ENCODE peak calls at places on chromosomes 5 and 9, in eight cellular contexts. H, U, V, A, Z, I, W and T are unnamed samples. For H3K9me3, the result is how much of the 10 kb centered on the place peaks cover.

GRCh38 chr5:153678617-153679329 is 188.3 kb downstream of the GRIA1 start:
- DNase-seq in H (no peak), U (no peak), V (no peak), A (no peak), Z (peak), I (no peak), W (no peak), T (no peak)

GRCh38 chr5:174972291-174972690 is 247.9 kb downstream of the MSX2 start:
- DNase-seq in H (no peak), U (no peak), V (no peak), A (peak), Z (no peak), I (no peak), W (no peak), T (no peak)

GRCh38 chr5:72633649-72634048 is 126.4 kb upstream of the ZNF366 start:
- DNase-seq in H (no peak), U (no peak), V (peak), A (no peak), Z (no peak), I (no peak), W (no peak), T (no peak)

GRCh38 chr9:132997591-132997990 is 19.1 kb downstream of the GFI1B start:
- DNase-seq in H (no peak), U (no peak), V (peak), A (no peak), Z (no peak), I (no peak), W (no peak), T (no peak)

GRCh38 chr5:136279314-136279713 is 86.0 kb downstream of the TRPC7 start:
- DNase-seq in H (no peak), U (no peak), V (no peak), A (no peak), Z (no peak), I (no peak), W (no peak), T (no peak)

GRCh38 chr5:139190125-139190524 is 8.0 kb downstream of the SIL1 start:
- DNase-seq in H (no peak), U (no peak), V (peak), A (no peak), Z (no peak), I (no peak), W (no peak), T (no peak)

GRCh38 chr9:130311774-130312140 is 46.2 kb downstream of the HMCN2 start:
- DNase-seq in H (no peak), U (no peak), V (no peak), A (no peak), Z (no peak), I (no peak), W (peak), T (no peak)

GRCh38 chr9:19230356-19231125 is at the start of gene DENND4C:
- DNase-seq in H (peak), U (peak), V (peak), A (peak), Z (peak), I (peak), W (peak), T (peak)

GRCh38 chr5:58999804-59000595 is 417.1 kb downstream of the RAB3C start:
- DNase-seq in H (peak), U (no peak), V (no peak), A (no peak), Z (no peak), I (peak), W (no peak), T (no peak)

GRCh38 chr9:90141723-90142122 is 500.9 kb downstream of the DIRAS2 start:
- DNase-seq in H (no peak), U (no peak), V (peak), A (no peak), Z (no peak), I (peak), W (no peak), T (no peak)

GRCh38 chr5:125461641-125462072 is 715.2 kb upstream of the ZNF608 start:
- DNase-seq in H (no peak), U (no peak), V (peak), A (no peak), Z (no peak), I (no peak), W (no peak), T (no peak)

GRCh38 chr5:4258170-4258569 is 662.5 kb downstream of the IRX1 start:
- DNase-seq in H (no peak), U (no peak), V (no peak), A (no peak), Z (no peak), I (no peak), W (no peak), T (no peak)

GRCh38 chr9:135647897-135648296 is 8.6 kb upstream of the GLT6D1 start:
- DNase-seq in H (peak), U (no peak), V (no peak), A (no peak), Z (no peak), I (peak), W (no peak), T (no peak)

GRCh38 chr9:129267141-129267540 is 89.1 kb upstream of the IER5L start:
- DNase-seq in H (no peak), U (no peak), V (no peak), A (no peak), Z (no peak), I (no peak), W (no peak), T (no peak)

GRCh38 chr5:90747175-90747574 is 188.6 kb downstream of the ADGRV1 start:
- DNase-seq in H (no peak), U (no peak), V (no peak), A (no peak), Z (no peak), I (no peak), W (no peak), T (no peak)

GRCh38 chr9:71587576-71588362 is 180.5 kb downstream of the CEMIP2 start:
- DNase-seq in H (no peak), U (no peak), V (peak), A (peak), Z (no peak), I (no peak), W (no peak), T (no peak)

GRCh38 chr9:129225815-129226214 is 47.8 kb upstream of the IER5L start:
- DNase-seq in H (peak), U (peak), V (peak), A (peak), Z (peak), I (peak), W (peak), T (no peak)

GRCh38 chr9:14251146-14252071 is 62.5 kb downstream of the NFIB start:
- DNase-seq in H (no peak), U (peak), V (peak), A (peak), Z (peak), I (peak), W (peak), T (no peak)

GRCh38 chr9:15469406-15469805 is 41.4 kb downstream of the PSIP1 start:
- DNase-seq in H (no peak), U (no peak), V (no peak), A (no peak), Z (no peak), I (no peak), W (no peak), T (no peak)

GRCh38 chr9:89078860-89079259 is 87.6 kb downstream of the S1PR3 start:
- DNase-seq in H (no peak), U (no peak), V (peak), A (no peak), Z (no peak), I (no peak), W (no peak), T (no peak)

GRCh38 chr9:124399323-124399962 is 15.8 kb downstream of the PSMB7 start:
- DNase-seq in H (peak), U (no peak), V (peak), A (no peak), Z (peak), I (peak), W (peak), T (no peak)

GRCh38 chr5:98050583-98050982 is 722.9 kb upstream of the RGMB start:
- DNase-seq in H (no peak), U (no peak), V (peak), A (no peak), Z (no peak), I (no peak), W (no peak), T (no peak)

GRCh38 chr9:19050637-19051591 is 1.7 kb downstream of the RRAGA start:
- DNase-seq in H (no peak), U (no peak), V (no peak), A (no peak), Z (no peak), I (no peak), W (no peak), T (no peak)

GRCh38 chr5:16776611-16777251 is 159.4 kb downstream of the MYO10 start:
- DNase-seq in H (peak), U (no peak), V (no peak), A (no peak), Z (peak), I (peak), W (no peak), T (no peak)

GRCh38 chr5:53322257-53322656 is 158.2 kb upstream of the FST start:
- DNase-seq in H (no peak), U (no peak), V (no peak), A (no peak), Z (no peak), I (no peak), W (no peak), T (no peak)

GRCh38 chr5:154478224-154478565 is at the start of gene HAND1:
- DNase-seq in H (peak), U (no peak), V (peak), A (no peak), Z (peak), I (peak), W (peak), T (no peak)

GRCh38 chr9:127121628-127122175 is 733 bp downstream of the ANGPTL2 start:
- DNase-seq in H (peak), U (no peak), V (peak), A (no peak), Z (no peak), I (peak), W (no peak), T (no peak)

GRCh38 chr5:33964132-33964531 is 20.4 kb downstream of the SLC45A2 start:
- DNase-seq in H (no peak), U (no peak), V (no peak), A (no peak), Z (no peak), I (no peak), W (no peak), T (no peak)

GRCh38 chr9:36903541-36904435 is 130.3 kb downstream of the PAX5 start:
- DNase-seq in H (no peak), U (no peak), V (peak), A (peak), Z (no peak), I (no peak), W (no peak), T (no peak)

GRCh38 chr5:41925555-41925946 is 470 bp downstream of the FBXO4 start:
- DNase-seq in H (no peak), U (no peak), V (no peak), A (no peak), Z (peak), I (peak), W (no peak), T (no peak)

GRCh38 chr5:94266170-94266569 is 352.2 kb downstream of the KIAA0825 start:
- DNase-seq in H (no peak), U (no peak), V (no peak), A (no peak), Z (no peak), I (no peak), W (no peak), T (no peak)

GRCh38 chr9:112137066-112137465 is 38.0 kb downstream of the SUSD1 start:
- DNase-seq in H (no peak), U (no peak), V (no peak), A (no peak), Z (no peak), I (no peak), W (no peak), T (no peak)

GRCh38 chr9:128684325-128685021 is 4.5 kb upstream of the SET start:
- DNase-seq in H (peak), U (peak), V (peak), A (peak), Z (peak), I (peak), W (peak), T (no peak)

DNA sequence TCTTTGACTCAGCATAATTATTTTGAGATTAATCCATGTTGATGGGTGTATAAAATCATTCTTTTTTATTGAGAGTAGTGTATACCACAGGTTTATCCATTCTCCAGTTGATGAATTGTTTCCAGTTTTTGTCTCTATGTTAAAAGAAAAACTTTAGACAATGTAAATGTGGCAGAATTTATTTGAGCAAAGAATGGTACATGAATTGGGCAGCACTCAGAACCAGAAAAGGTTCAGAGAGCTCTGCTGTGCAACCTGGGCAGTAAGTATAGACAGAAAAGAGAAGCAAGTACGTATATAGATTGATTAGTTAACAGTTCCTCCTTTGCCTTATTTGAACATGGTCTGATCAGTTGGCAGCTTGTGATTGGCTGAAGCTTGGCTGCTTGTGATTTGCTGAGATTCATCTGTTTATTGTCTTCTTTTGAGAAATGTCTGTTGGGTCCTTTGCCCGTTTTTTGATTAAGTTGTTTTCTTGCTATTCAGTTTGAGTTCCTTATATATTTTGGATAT is 41.3 kb downstream of the CDC42SE2 start:
- DNase-seq in H (no peak), U (no peak), V (peak), A (no peak), Z (no peak), I (no peak), W (no peak), T (no peak)
- H3K9me3 ChIP-seq in H (under half), U (under half), V (under half), A (under half), Z (under half), I (under half), W (under half), T (under half)

GRCh38 chr5:143322178-143322577 is 81.3 kb downstream of the NR3C1 start:
- DNase-seq in H (no peak), U (no peak), V (no peak), A (no peak), Z (no peak), I (no peak), W (no peak), T (no peak)
- H3K9me3 ChIP-seq in H (under half), U (under half), V (under half), A (under half), Z (under half), I (under half), W (under half), T (under half)

DNA sequence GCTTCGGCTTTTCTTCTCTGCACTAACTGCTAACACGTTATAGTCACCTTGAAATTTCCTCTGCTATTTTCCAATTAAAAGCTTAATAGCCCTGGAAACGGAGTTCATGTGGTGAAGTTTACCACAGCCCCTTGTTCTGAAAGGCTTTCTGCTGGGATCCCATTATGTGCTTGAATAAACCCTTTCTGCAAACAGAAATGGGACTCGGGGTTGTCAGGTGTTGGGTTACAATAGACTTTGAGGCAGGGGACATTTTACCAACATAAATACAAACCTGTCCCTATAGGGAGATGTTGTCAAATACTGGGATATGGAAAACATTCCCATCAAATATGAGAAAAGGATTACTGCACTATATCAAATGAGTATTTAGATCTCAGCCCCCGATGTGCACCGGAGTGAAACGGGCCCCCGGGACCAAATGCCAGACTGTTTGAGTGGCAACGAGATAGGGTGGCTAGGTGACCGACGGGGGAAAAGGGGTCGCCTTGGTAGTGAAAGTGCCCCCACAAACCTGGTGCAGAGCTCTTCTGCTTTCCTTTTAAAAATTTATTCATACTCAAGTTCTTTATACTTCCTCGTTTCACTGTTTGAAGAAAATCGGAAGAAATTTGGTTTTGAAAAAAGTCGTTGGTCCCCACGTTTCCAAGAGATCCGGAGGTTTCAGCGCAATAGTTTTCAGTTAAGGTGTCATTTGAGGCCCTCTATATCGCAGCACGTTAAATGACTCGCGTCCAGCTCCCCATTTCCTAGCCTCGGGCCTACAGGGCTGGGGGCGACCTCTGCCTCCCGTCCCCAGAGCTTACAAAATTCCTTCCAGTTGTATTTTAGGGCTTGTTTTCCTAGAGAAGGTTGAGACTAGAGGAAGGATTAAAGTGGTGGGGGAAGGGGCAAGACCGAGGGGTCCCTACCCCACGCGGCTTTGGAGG is 2.1 kb upstream of the DMRT3 start:
- DNase-seq in H (no peak), U (no peak), V (no peak), A (no peak), Z (no peak), I (peak), W (no peak), T (no peak)
- H3K9me3 ChIP-seq in H (under half), U (under half), V (under half), A (under half), Z (under half), I (under half), W (under half), T (under half)

GRCh38 chr5:178770621-178771020 is 40.2 kb upstream of the ZNF354A start:
- DNase-seq in H (no peak), U (no peak), V (no peak), A (no peak), Z (no peak), I (no peak), W (no peak), T (no peak)
- H3K9me3 ChIP-seq in H (under half), U (under half), V (under half), A (under half), Z (under half), I (under half), W (under half), T (under half)

DNA sequence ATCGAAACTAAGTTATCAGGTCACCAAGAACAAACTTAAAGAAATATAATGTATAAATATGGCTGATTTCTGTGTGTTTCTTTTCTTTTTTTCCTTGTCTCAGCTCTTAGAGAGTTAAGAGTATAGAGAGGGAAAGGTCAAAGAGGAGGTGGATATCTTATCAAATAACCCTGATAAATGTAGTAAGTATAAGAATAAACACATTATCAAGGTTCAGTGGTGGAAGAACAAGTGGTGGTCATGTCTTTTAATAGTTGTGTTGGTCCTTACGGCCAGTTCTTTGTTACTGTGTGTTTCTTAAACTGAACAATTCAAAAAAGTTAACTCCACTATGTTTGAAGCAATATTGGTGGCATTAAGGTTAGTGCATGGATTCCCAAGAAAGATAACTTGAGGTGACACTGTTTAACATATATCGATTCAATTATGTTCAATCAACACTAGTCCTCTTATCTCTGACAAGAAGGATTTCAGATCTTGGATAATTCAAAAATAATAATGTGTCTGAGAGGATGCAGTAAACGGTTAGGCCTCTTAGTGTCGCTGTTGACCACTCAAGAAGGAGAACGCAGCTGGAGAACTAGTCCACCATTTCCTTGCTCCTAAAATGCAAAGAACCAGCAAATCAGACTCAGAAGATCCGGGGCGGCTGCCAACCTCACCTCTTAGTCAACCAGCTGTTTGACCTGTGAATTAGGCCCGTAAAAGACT is at the start of gene PCDHGA3:
- DNase-seq in H (no peak), U (no peak), V (no peak), A (no peak), Z (peak), I (no peak), W (no peak), T (no peak)
- H3K9me3 ChIP-seq in H (under half), U (half or more), V (half or more), A (under half), Z (half or more), I (under half), W (under half), T (under half)

GRCh38 chr9:84773023-84773422 is 103.5 kb downstream of the NTRK2 start:
- DNase-seq in H (no peak), U (no peak), V (no peak), A (no peak), Z (no peak), I (no peak), W (no peak), T (no peak)
- H3K9me3 ChIP-seq in H (under half), U (under half), V (under half), A (under half), Z (under half), I (under half), W (under half), T (under half)